ENCODE peak calls at places on chromosome 11, in ten cellular contexts. One of them, this sample, is unnamed.

GRCh38 chr11:107916671-107917241 is 11.5 kb upstream of the RAB39A start:
- DNase-seq in M059J: no peak
- DNase-seq in brain pericyte: no peak
- DNase-seq in endothelial cell: peak
- DNase-seq in BE2C: no peak
- DNase-seq in lower lobe of right lung: no peak
- DNase-seq in K562: peak
- DNase-seq in left cardiac atrium: no peak
- DNase-seq in NCI-H1694: no peak
- DNase-seq in RWPE1: no peak
- DNase-seq in this sample: no peak

GRCh38 chr11:46352063-46352841 is 5.0 kb downstream of the DGKZ start:
- DNase-seq in M059J: no peak
- DNase-seq in brain pericyte: no peak
- DNase-seq in endothelial cell: peak
- DNase-seq in BE2C: peak
- DNase-seq in lower lobe of right lung: no peak
- DNase-seq in K562: peak
- DNase-seq in left cardiac atrium: no peak
- DNase-seq in NCI-H1694: no peak
- DNase-seq in RWPE1: no peak
- DNase-seq in this sample: no peak

GRCh38 chr11:67656278-67656922 is 5.9 kb upstream of the ACY3 start:
- DNase-seq in M059J: no peak
- DNase-seq in brain pericyte: no peak
- DNase-seq in endothelial cell: no peak
- DNase-seq in BE2C: no peak
- DNase-seq in lower lobe of right lung: no peak
- DNase-seq in K562: peak
- DNase-seq in left cardiac atrium: no peak
- DNase-seq in NCI-H1694: no peak
- DNase-seq in RWPE1: peak
- DNase-seq in this sample: no peak

GRCh38 chr11:71120346-71120963 is 131.9 kb downstream of the SHANK2 start:
- DNase-seq in M059J: no peak
- DNase-seq in brain pericyte: no peak
- DNase-seq in endothelial cell: peak
- DNase-seq in BE2C: no peak
- DNase-seq in lower lobe of right lung: peak
- DNase-seq in K562: peak
- DNase-seq in left cardiac atrium: no peak
- DNase-seq in NCI-H1694: peak
- DNase-seq in RWPE1: peak
- DNase-seq in this sample: no peak

GRCh38 chr11:44632466-44633123 is 67.1 kb downstream of the CD82 start:
- DNase-seq in M059J: peak
- DNase-seq in brain pericyte: no peak
- DNase-seq in endothelial cell: peak
- DNase-seq in BE2C: no peak
- DNase-seq in lower lobe of right lung: no peak
- DNase-seq in K562: peak
- DNase-seq in left cardiac atrium: no peak
- DNase-seq in NCI-H1694: no peak
- DNase-seq in RWPE1: no peak
- DNase-seq in this sample: no peak

GRCh38 chr11:83895516-83895915 is 609.3 kb upstream of the CCDC90B start:
- DNase-seq in M059J: no peak
- DNase-seq in brain pericyte: no peak
- DNase-seq in endothelial cell: peak
- DNase-seq in BE2C: no peak
- DNase-seq in lower lobe of right lung: no peak
- DNase-seq in K562: no peak
- DNase-seq in left cardiac atrium: no peak
- DNase-seq in NCI-H1694: no peak
- DNase-seq in RWPE1: no peak
- DNase-seq in this sample: no peak

GRCh38 chr11:114059278-114059983 is at the start of gene ZBTB16:
- DNase-seq in M059J: no peak
- DNase-seq in brain pericyte: peak
- DNase-seq in endothelial cell: peak
- DNase-seq in BE2C: peak
- DNase-seq in lower lobe of right lung: peak
- DNase-seq in K562: peak
- DNase-seq in left cardiac atrium: peak
- DNase-seq in NCI-H1694: no peak
- DNase-seq in RWPE1: peak
- DNase-seq in this sample: no peak

GRCh38 chr11:72208281-72208680 is 8.3 kb upstream of the FOLR2 start:
- DNase-seq in M059J: no peak
- DNase-seq in brain pericyte: no peak
- DNase-seq in endothelial cell: no peak
- DNase-seq in BE2C: no peak
- DNase-seq in lower lobe of right lung: no peak
- DNase-seq in K562: no peak
- DNase-seq in left cardiac atrium: no peak
- DNase-seq in NCI-H1694: no peak
- DNase-seq in RWPE1: no peak
- DNase-seq in this sample: no peak

GRCh38 chr11:104645276-104646018 is 252.8 kb downstream of the CASP12 start:
- DNase-seq in M059J: no peak
- DNase-seq in brain pericyte: no peak
- DNase-seq in endothelial cell: no peak
- DNase-seq in BE2C: no peak
- DNase-seq in lower lobe of right lung: no peak
- DNase-seq in K562: no peak
- DNase-seq in left cardiac atrium: no peak
- DNase-seq in NCI-H1694: no peak
- DNase-seq in RWPE1: no peak
- DNase-seq in this sample: no peak

GRCh38 chr11:12090061-12090572 is 20.3 kb upstream of the MICAL2 start:
- DNase-seq in M059J: peak
- DNase-seq in brain pericyte: no peak
- DNase-seq in endothelial cell: no peak
- DNase-seq in BE2C: no peak
- DNase-seq in lower lobe of right lung: peak
- DNase-seq in K562: peak
- DNase-seq in left cardiac atrium: peak
- DNase-seq in NCI-H1694: no peak
- DNase-seq in RWPE1: peak
- DNase-seq in this sample: peak

GRCh38 chr11:7583248-7583647 is 69.4 kb downstream of the PPFIBP2 start:
- DNase-seq in M059J: no peak
- DNase-seq in brain pericyte: no peak
- DNase-seq in endothelial cell: no peak
- DNase-seq in BE2C: no peak
- DNase-seq in lower lobe of right lung: no peak
- DNase-seq in K562: no peak
- DNase-seq in left cardiac atrium: no peak
- DNase-seq in NCI-H1694: no peak
- DNase-seq in RWPE1: no peak
- DNase-seq in this sample: no peak

GRCh38 chr11:117861151-117862018 is 15.1 kb downstream of the FXYD6 start:
- DNase-seq in M059J: peak
- DNase-seq in brain pericyte: no peak
- DNase-seq in endothelial cell: no peak
- DNase-seq in BE2C: peak
- DNase-seq in lower lobe of right lung: no peak
- DNase-seq in K562: no peak
- DNase-seq in left cardiac atrium: peak
- DNase-seq in NCI-H1694: no peak
- DNase-seq in RWPE1: peak
- DNase-seq in this sample: no peak

GRCh38 chr11:109972181-109972715 is 120.9 kb upstream of the ZC3H12C start:
- DNase-seq in M059J: no peak
- DNase-seq in brain pericyte: no peak
- DNase-seq in endothelial cell: no peak
- DNase-seq in BE2C: no peak
- DNase-seq in lower lobe of right lung: no peak
- DNase-seq in K562: no peak
- DNase-seq in left cardiac atrium: no peak
- DNase-seq in NCI-H1694: no peak
- DNase-seq in RWPE1: no peak
- DNase-seq in this sample: no peak

GRCh38 chr11:90845126-90845525 is 622.3 kb upstream of the CHORDC1 start:
- DNase-seq in M059J: no peak
- DNase-seq in brain pericyte: no peak
- DNase-seq in endothelial cell: no peak
- DNase-seq in BE2C: no peak
- DNase-seq in lower lobe of right lung: no peak
- DNase-seq in K562: no peak
- DNase-seq in left cardiac atrium: no peak
- DNase-seq in NCI-H1694: no peak
- DNase-seq in RWPE1: no peak
- DNase-seq in this sample: no peak

GRCh38 chr11:17219016-17219415 is 11.2 kb upstream of the PIK3C2A start:
- DNase-seq in M059J: peak
- DNase-seq in brain pericyte: no peak
- DNase-seq in endothelial cell: no peak
- DNase-seq in BE2C: no peak
- DNase-seq in lower lobe of right lung: no peak
- DNase-seq in K562: no peak
- DNase-seq in left cardiac atrium: no peak
- DNase-seq in NCI-H1694: no peak
- DNase-seq in RWPE1: no peak
- DNase-seq in this sample: no peak

GRCh38 chr11:1125803-1126202 is 31.9 kb upstream of the MUC5AC start:
- DNase-seq in M059J: no peak
- DNase-seq in brain pericyte: no peak
- DNase-seq in endothelial cell: no peak
- DNase-seq in BE2C: no peak
- DNase-seq in lower lobe of right lung: no peak
- DNase-seq in K562: no peak
- DNase-seq in left cardiac atrium: peak
- DNase-seq in NCI-H1694: no peak
- DNase-seq in RWPE1: no peak
- DNase-seq in this sample: no peak

GRCh38 chr11:26243426-26243825 is 88.5 kb upstream of the ANO3 start:
- DNase-seq in M059J: no peak
- DNase-seq in brain pericyte: no peak
- DNase-seq in endothelial cell: no peak
- DNase-seq in BE2C: no peak
- DNase-seq in lower lobe of right lung: no peak
- DNase-seq in K562: no peak
- DNase-seq in left cardiac atrium: no peak
- DNase-seq in NCI-H1694: no peak
- DNase-seq in RWPE1: no peak
- DNase-seq in this sample: no peak

GRCh38 chr11:46256540-46257001 is 20.9 kb upstream of the CREB3L1 start:
- DNase-seq in M059J: no peak
- DNase-seq in brain pericyte: no peak
- DNase-seq in endothelial cell: no peak
- DNase-seq in BE2C: no peak
- DNase-seq in lower lobe of right lung: no peak
- DNase-seq in K562: peak
- DNase-seq in left cardiac atrium: no peak
- DNase-seq in NCI-H1694: no peak
- DNase-seq in RWPE1: no peak
- DNase-seq in this sample: no peak

GRCh38 chr11:34558211-34558610 is 44.6 kb upstream of the ELF5 start:
- DNase-seq in M059J: peak
- DNase-seq in brain pericyte: no peak
- DNase-seq in endothelial cell: no peak
- DNase-seq in BE2C: no peak
- DNase-seq in lower lobe of right lung: no peak
- DNase-seq in K562: no peak
- DNase-seq in left cardiac atrium: no peak
- DNase-seq in NCI-H1694: no peak
- DNase-seq in RWPE1: peak
- DNase-seq in this sample: no peak

GRCh38 chr11:2721163-2721935 is 21.6 kb upstream of the KCNQ1OT1 start:
- DNase-seq in M059J: no peak
- DNase-seq in brain pericyte: no peak
- DNase-seq in endothelial cell: no peak
- DNase-seq in BE2C: no peak
- DNase-seq in lower lobe of right lung: no peak
- DNase-seq in K562: no peak
- DNase-seq in left cardiac atrium: no peak
- DNase-seq in NCI-H1694: no peak
- DNase-seq in RWPE1: no peak
- DNase-seq in this sample: no peak

GRCh38 chr11:64760759-64761417 is 1.1 kb upstream of the PYGM start:
- DNase-seq in M059J: no peak
- DNase-seq in brain pericyte: no peak
- DNase-seq in endothelial cell: no peak
- DNase-seq in BE2C: no peak
- DNase-seq in lower lobe of right lung: no peak
- DNase-seq in K562: no peak
- DNase-seq in left cardiac atrium: no peak
- DNase-seq in NCI-H1694: no peak
- DNase-seq in RWPE1: no peak
- DNase-seq in this sample: no peak

GRCh38 chr11:62132188-62132587 is 8.4 kb downstream of the INCENP start:
- DNase-seq in M059J: peak
- DNase-seq in brain pericyte: no peak
- DNase-seq in endothelial cell: no peak
- DNase-seq in BE2C: no peak
- DNase-seq in lower lobe of right lung: no peak
- DNase-seq in K562: no peak
- DNase-seq in left cardiac atrium: no peak
- DNase-seq in NCI-H1694: no peak
- DNase-seq in RWPE1: peak
- DNase-seq in this sample: no peak

GRCh38 chr11:47980093-47980906 is at the start of gene PTPRJ:
- DNase-seq in M059J: peak
- DNase-seq in brain pericyte: no peak
- DNase-seq in endothelial cell: peak
- DNase-seq in BE2C: peak
- DNase-seq in lower lobe of right lung: peak
- DNase-seq in K562: peak
- DNase-seq in left cardiac atrium: peak
- DNase-seq in NCI-H1694: no peak
- DNase-seq in RWPE1: peak
- DNase-seq in this sample: no peak

GRCh38 chr11:67572747-67573419 is 10.7 kb upstream of the GSTP1 start:
- DNase-seq in M059J: peak
- DNase-seq in brain pericyte: no peak
- DNase-seq in endothelial cell: peak
- DNase-seq in BE2C: peak
- DNase-seq in lower lobe of right lung: peak
- DNase-seq in K562: peak
- DNase-seq in left cardiac atrium: peak
- DNase-seq in NCI-H1694: no peak
- DNase-seq in RWPE1: no peak
- DNase-seq in this sample: no peak

GRCh38 chr11:125036933-125037332 is 26.2 kb upstream of the SLC37A2 start:
- DNase-seq in M059J: peak
- DNase-seq in brain pericyte: peak
- DNase-seq in endothelial cell: no peak
- DNase-seq in BE2C: no peak
- DNase-seq in lower lobe of right lung: no peak
- DNase-seq in K562: peak
- DNase-seq in left cardiac atrium: no peak
- DNase-seq in NCI-H1694: no peak
- DNase-seq in RWPE1: peak
- DNase-seq in this sample: no peak

GRCh38 chr11:95074806-95075563 is 8.3 kb downstream of the SRSF8 start:
- DNase-seq in M059J: no peak
- DNase-seq in brain pericyte: no peak
- DNase-seq in endothelial cell: no peak
- DNase-seq in BE2C: peak
- DNase-seq in lower lobe of right lung: peak
- DNase-seq in K562: no peak
- DNase-seq in left cardiac atrium: peak
- DNase-seq in NCI-H1694: no peak
- DNase-seq in RWPE1: no peak
- DNase-seq in this sample: no peak

GRCh38 chr11:88689548-88690240 is 352.2 kb upstream of the CTSC start:
- DNase-seq in M059J: no peak
- DNase-seq in brain pericyte: no peak
- DNase-seq in endothelial cell: no peak
- DNase-seq in BE2C: no peak
- DNase-seq in lower lobe of right lung: no peak
- DNase-seq in K562: no peak
- DNase-seq in left cardiac atrium: no peak
- DNase-seq in NCI-H1694: no peak
- DNase-seq in RWPE1: peak
- DNase-seq in this sample: no peak

GRCh38 chr11:41256060-41256459 is 203.4 kb downstream of the LRRC4C start:
- DNase-seq in M059J: no peak
- DNase-seq in brain pericyte: no peak
- DNase-seq in endothelial cell: no peak
- DNase-seq in BE2C: no peak
- DNase-seq in lower lobe of right lung: no peak
- DNase-seq in K562: no peak
- DNase-seq in left cardiac atrium: no peak
- DNase-seq in NCI-H1694: no peak
- DNase-seq in RWPE1: no peak
- DNase-seq in this sample: no peak

This sample was measured in RWPE2.